ENCODE peak calls at places on chromosomes 2 and 18, in ten cellular contexts. X is hippocampal formation; L is stimulated activated CD4-positive, alpha-beta T cell treated with anti-CD3 and anti-CD28 coated beads, Interleukin-15, amount 100 ng/mL, for 1 hour; C is stimulated activated CD8-positive, alpha-beta memory T cell treated with anti-CD3 and anti-CD28 coated beads, Interleukin-7, amount 100 ng/mL, for 4 hours; Z is frontal cortex; N is NCI-H1105 treated with DMSO at 0.1 percent for 48 hours; B is ELR; S is left ventricle myocardium inferior; Q is cardiac muscle cell; H is IMR-90. W is an unnamed sample.

GRCh38 chr18:26618130-26618529 is 69.8 kb upstream of the KCTD1 start:
- DNase-seq in L (no peak), S (no peak), Q (no peak), B (no peak), N (peak), H (no peak), X (no peak), C (no peak), Z (no peak), W (no peak)

GRCh38 chr2:8636041-8636491 is 45.8 kb upstream of the ID2 start:
- DNase-seq in X (no peak), H (peak), Q (no peak), S (no peak), L (no peak), B (no peak), Z (no peak), C (no peak), N (no peak), W (no peak)

GRCh38 chr2:102238039-102238756 is 51.4 kb downstream of the IL1RL2 start:
- DNase-seq in B (peak), S (peak), C (peak), Q (peak), L (no peak), H (peak), Z (no peak), N (no peak), X (no peak), W (no peak)

GRCh38 chr2:48768669-48769068 is 13.1 kb upstream of the LHCGR start:
- DNase-seq in S (no peak), Z (peak), Q (no peak), B (no peak), L (no peak), C (no peak), X (no peak), H (no peak), N (peak), W (no peak)

GRCh38 chr18:75582406-75582821 is 154.9 kb upstream of the SMIM21 start:
- DNase-seq in H (peak), X (no peak), Z (no peak), B (no peak), N (no peak), C (no peak), L (no peak), Q (peak), S (no peak), W (no peak)

GRCh38 chr2:103773884-103774283 is 1012.1 kb downstream of the TMEM182 start:
- DNase-seq in Q (no peak), L (no peak), H (no peak), C (no peak), N (no peak), Z (no peak), X (no peak), S (no peak), B (no peak), W (no peak)

GRCh38 chr2:94622113-94622618 is 249.1 kb upstream of the TEKT4 start:
- DNase-seq in Z (no peak), S (no peak), L (no peak), N (no peak), X (no peak), Q (no peak), C (no peak), B (no peak), H (no peak), W (no peak)

GRCh38 chr2:231554748-231555545 is 24.7 kb upstream of the NMUR1 start:
- DNase-seq in N (no peak), X (no peak), Q (peak), C (peak), B (peak), S (peak), Z (no peak), L (no peak), H (peak), W (no peak)

GRCh38 chr2:161138429-161138828 is 21.8 kb upstream of the TANK start:
- DNase-seq in B (no peak), N (no peak), H (no peak), X (no peak), S (no peak), L (no peak), Q (no peak), C (no peak), Z (no peak), W (no peak)

GRCh38 chr2:10278029-10278762 is 24.5 kb upstream of the HPCAL1 start:
- DNase-seq in H (peak), C (peak), Q (peak), N (no peak), S (peak), X (peak), L (no peak), Z (peak), B (peak), W (no peak)

GRCh38 chr2:128605421-128605820 is 286.8 kb upstream of the HS6ST1 start:
- DNase-seq in S (peak), L (no peak), N (no peak), C (no peak), Q (no peak), H (no peak), B (no peak), Z (no peak), X (no peak), W (no peak)

GRCh38 chr2:142435847-142436246 is 305.0 kb upstream of the LRP1B start:
- DNase-seq in H (no peak), L (no peak), Q (no peak), N (no peak), X (no peak), C (no peak), Z (no peak), B (no peak), S (no peak), W (no peak)

GRCh38 chr2:238231251-238231793 is 8.5 kb downstream of the HES6 start:
- DNase-seq in B (peak), Z (peak), S (peak), L (peak), H (peak), N (no peak), Q (peak), C (peak), X (peak), W (peak)

GRCh38 chr2:96325884-96326255 is 753 bp downstream of the ITPRIPL1 start:
- DNase-seq in S (no peak), Z (no peak), B (no peak), H (no peak), C (peak), Q (no peak), X (no peak), L (no peak), N (no peak), W (peak)

GRCh38 chr2:140247451-140248205 is 1467.4 kb upstream of the NXPH2 start:
- DNase-seq in Z (no peak), N (no peak), S (no peak), X (no peak), L (no peak), C (no peak), H (no peak), Q (peak), B (peak), W (no peak)

GRCh38 chr18:53458944-53459580 is 765.4 kb downstream of the MBD2 start:
- DNase-seq in N (no peak), S (peak), C (no peak), B (no peak), Q (peak), Z (peak), H (no peak), L (no peak), X (peak), W (no peak)

GRCh38 chr2:144419218-144419617 is 100.7 kb downstream of the ZEB2 start:
- DNase-seq in X (no peak), L (no peak), Q (no peak), H (no peak), S (no peak), B (no peak), C (no peak), N (peak), Z (no peak), W (no peak)

GRCh38 chr2:238423561-238424312 is 3.0 kb upstream of the ASB1 start:
- DNase-seq in S (no peak), Z (no peak), B (peak), Q (no peak), N (no peak), L (no peak), C (no peak), H (peak), X (no peak), W (no peak)

GRCh38 chr2:16014041-16014787 is 73.9 kb downstream of the MYCN start:
- DNase-seq in Z (no peak), C (no peak), L (no peak), H (no peak), B (no peak), N (no peak), Q (no peak), X (peak), S (peak), W (no peak)

GRCh38 chr2:19488009-19488691 is 129.7 kb upstream of the OSR1 start:
- DNase-seq in S (no peak), C (no peak), Q (peak), L (no peak), N (no peak), H (peak), B (peak), X (no peak), Z (no peak), W (no peak)

GRCh38 chr2:215979615-215980014 is 33.7 kb downstream of the MREG start:
- DNase-seq in N (no peak), H (no peak), Z (no peak), B (peak), Q (no peak), X (no peak), L (no peak), S (no peak), C (no peak), W (no peak)

GRCh38 chr2:214543386-214543955 is 132.6 kb downstream of the VWC2L start:
- DNase-seq in Z (no peak), S (no peak), X (no peak), L (no peak), B (peak), Q (no peak), N (peak), C (no peak), H (peak), W (no peak)

GRCh38 chr2:160387558-160388262 is 105.9 kb downstream of the RBMS1 start:
- DNase-seq in Q (peak), B (peak), S (peak), X (no peak), H (peak), L (no peak), N (no peak), C (no peak), Z (no peak), W (no peak)

GRCh38 chr2:102619414-102620319 is at the start of gene SLC9A2:
- DNase-seq in X (no peak), Q (peak), Z (peak), S (peak), B (no peak), C (peak), N (peak), L (no peak), H (no peak), W (no peak)

GRCh38 chr2:171813729-171814128 is 80.3 kb downstream of the SLC25A12 start:
- DNase-seq in Z (no peak), X (no peak), C (no peak), H (no peak), L (no peak), B (peak), S (no peak), Q (no peak), N (no peak), W (no peak)

GRCh38 chr2:12348216-12348615 is 368.5 kb upstream of the TRIB2 start:
- DNase-seq in Q (no peak), Z (no peak), L (no peak), N (no peak), C (no peak), S (no peak), B (no peak), H (no peak), X (no peak), W (no peak)

GRCh38 chr2:160574472-160575140 is 81.0 kb upstream of the RBMS1 start:
- DNase-seq in L (no peak), Z (no peak), X (no peak), C (no peak), S (no peak), N (no peak), Q (peak), B (peak), H (peak), W (no peak)

GRCh38 chr18:55997156-55997561 is 409.2 kb upstream of the TCF4 start:
- DNase-seq in Z (no peak), X (no peak), Q (peak), C (no peak), L (no peak), S (no peak), H (no peak), B (no peak), N (no peak), W (no peak)

GRCh38 chr2:226483745-226484619 is 315.6 kb downstream of the IRS1 start:
- DNase-seq in L (no peak), B (peak), S (no peak), Q (peak), N (no peak), H (peak), X (no peak), Z (no peak), C (no peak), W (no peak)

GRCh38 chr2:21013043-21013816 is 30.6 kb downstream of the APOB start:
- DNase-seq in Z (no peak), L (no peak), C (no peak), X (no peak), H (no peak), B (no peak), S (no peak), N (no peak), Q (no peak), W (no peak)

GRCh38 chr18:48566588-48566987 is 27.8 kb downstream of the CTIF start:
- DNase-seq in S (no peak), L (no peak), C (no peak), N (no peak), H (no peak), B (peak), Z (no peak), X (no peak), Q (no peak), W (no peak)

GRCh38 chr2:216596986-216597509 is 36.2 kb upstream of the IGFBP2 start:
- DNase-seq in Q (peak), N (no peak), C (no peak), L (no peak), H (no peak), S (no peak), X (no peak), Z (no peak), B (peak), W (no peak)

GRCh38 chr2:66301073-66301766 is 133.7 kb upstream of the MEIS1 start:
- DNase-seq in S (peak), B (no peak), N (peak), L (no peak), H (peak), Q (peak), C (no peak), X (no peak), Z (no peak), W (no peak)

GRCh38 chr2:60355849-60356261 is 197.6 kb downstream of the BCL11A start:
- DNase-seq in Q (no peak), X (no peak), H (no peak), L (no peak), S (no peak), Z (no peak), N (no peak), B (no peak), C (no peak), W (no peak)

GRCh38 chr2:177478029-177478428 is 85.5 kb downstream of the AGPS start:
- DNase-seq in H (no peak), N (no peak), Q (peak), Z (no peak), X (no peak), S (no peak), C (no peak), L (no peak), B (peak), W (no peak)

GRCh38 chr2:239559417-239560261 is 158.8 kb upstream of the HDAC4 start:
- DNase-seq in B (no peak), L (no peak), C (no peak), X (no peak), N (no peak), Q (no peak), H (no peak), Z (no peak), S (no peak), W (no peak)